ENCODE peak calls at places on chromosome 1, in four cellular contexts. One of them, this sample, is unnamed.

GRCh38 chr1:150168960-150169565 is 19.3 kb downstream of the PLEKHO1 start:
- DNase-seq in mucosa of gallbladder: peak; percentile 58
- DNase-seq in amniotic stem cell: peak; percentile 25
- DNase-seq in NCI-H1105: peak; percentile 63
- DNase-seq in this sample: no peak

GRCh38 chr1:234111458-234112142 is 207.1 kb downstream of the SLC35F3 start:
- DNase-seq in mucosa of gallbladder: peak; percentile 18
- DNase-seq in amniotic stem cell: no peak
- DNase-seq in NCI-H1105: no peak
- DNase-seq in this sample: no peak

GRCh38 chr1:25945756-25946155 is 39.5 kb upstream of the STMN1 start:
- DNase-seq in mucosa of gallbladder: no peak
- DNase-seq in NCI-H1105: no peak
- DNase-seq in amniotic stem cell: no peak
- DNase-seq in this sample: no peak

GRCh38 chr1:61585714-61586113 is 139.2 kb downstream of the TM2D1 start:
- DNase-seq in amniotic stem cell: no peak
- DNase-seq in mucosa of gallbladder: no peak
- DNase-seq in NCI-H1105: no peak
- DNase-seq in this sample: no peak

GRCh38 chr1:155309423-155310021 is 856 bp downstream of the FDPS start:
- DNase-seq in amniotic stem cell: no peak
- DNase-seq in mucosa of gallbladder: peak; percentile 42
- DNase-seq in NCI-H1105: peak; percentile 6
- DNase-seq in this sample: no peak

GRCh38 chr1:92476071-92476607 is 10.6 kb downstream of the GFI1 start:
- DNase-seq in NCI-H1105: peak; percentile 48
- DNase-seq in mucosa of gallbladder: no peak
- DNase-seq in amniotic stem cell: no peak
- DNase-seq in this sample: no peak

GRCh38 chr1:208159542-208160258 is 84.5 kb downstream of the PLXNA2 start:
- DNase-seq in NCI-H1105: no peak
- DNase-seq in mucosa of gallbladder: no peak
- DNase-seq in amniotic stem cell: peak; percentile 70
- DNase-seq in this sample: no peak

GRCh38 chr1:202656057-202656456 is 54.2 kb downstream of the SYT2 start:
- DNase-seq in NCI-H1105: no peak
- DNase-seq in mucosa of gallbladder: no peak
- DNase-seq in amniotic stem cell: no peak
- DNase-seq in this sample: no peak

GRCh38 chr1:83905315-83905907 is 93.5 kb downstream of the TTLL7 start:
- DNase-seq in mucosa of gallbladder: no peak
- DNase-seq in NCI-H1105: peak; percentile 6
- DNase-seq in amniotic stem cell: peak; percentile 26
- DNase-seq in this sample: no peak

GRCh38 chr1:39632491-39633417 is 6.7 kb downstream of the HEYL start:
- DNase-seq in amniotic stem cell: no peak
- DNase-seq in mucosa of gallbladder: peak; percentile 44
- DNase-seq in NCI-H1105: no peak
- DNase-seq in this sample: no peak

This sample was measured in cortex of kidney.